ENCODE peak calls at places on chromosomes 16 and 17, in five cellular contexts. One of them, this sample, is unnamed.

GRCh38 chr17:2233441-2233947 is 70.1 kb downstream of the SMG6 start:
- DNase-seq in HL-60: no peak
- DNase-seq in HCT116: no peak
- DNase-seq in A549: no peak
- DNase-seq in SK-N-SH: no peak
- DNase-seq in this sample: no peak

GRCh38 chr16:27436065-27436464 is 34.1 kb downstream of the IL21R start:
- DNase-seq in A549: no peak
- DNase-seq in SK-N-SH: no peak
- DNase-seq in HCT116: no peak
- DNase-seq in HL-60: no peak
- DNase-seq in this sample: no peak

GRCh38 chr17:27919120-27919519 is 26.0 kb upstream of the LYRM9 start:
- DNase-seq in SK-N-SH: no peak
- DNase-seq in HL-60: no peak
- DNase-seq in A549: no peak
- DNase-seq in HCT116: no peak
- DNase-seq in this sample: peak; percentile 17

GRCh38 chr17:80827646-80828643 is 163.7 kb upstream of the CHMP6 start:
- DNase-seq in A549: no peak
- DNase-seq in SK-N-SH: no peak
- DNase-seq in HCT116: no peak
- DNase-seq in HL-60: no peak
- DNase-seq in this sample: peak; percentile 64

GRCh38 chr16:70694088-70694487 is 8.2 kb upstream of the MTSS2 start:
- DNase-seq in A549: peak; percentile 95
- DNase-seq in HCT116: no peak
- DNase-seq in SK-N-SH: no peak
- DNase-seq in HL-60: no peak
- DNase-seq in this sample: peak; percentile 83

GRCh38 chr17:7204335-7204734 is 15.3 kb downstream of the DLG4 start:
- DNase-seq in HL-60: no peak
- DNase-seq in HCT116: no peak
- DNase-seq in A549: no peak
- DNase-seq in SK-N-SH: peak; percentile 74
- DNase-seq in this sample: no peak

GRCh38 chr16:2856686-2857450 is 1.1 kb downstream of the PRSS22 start:
- DNase-seq in HCT116: no peak
- DNase-seq in SK-N-SH: no peak
- DNase-seq in HL-60: no peak
- DNase-seq in A549: no peak
- DNase-seq in this sample: no peak

GRCh38 chr17:51739245-51739886 is 419.1 kb downstream of the CA10 start:
- DNase-seq in HCT116: no peak
- DNase-seq in HL-60: no peak
- DNase-seq in SK-N-SH: no peak
- DNase-seq in A549: no peak
- DNase-seq in this sample: no peak

GRCh38 chr16:9665851-9666271 is 516.4 kb downstream of the GRIN2A start:
- DNase-seq in HL-60: no peak
- DNase-seq in HCT116: peak; percentile 34
- DNase-seq in SK-N-SH: no peak
- DNase-seq in A549: no peak
- DNase-seq in this sample: no peak

GRCh38 chr16:86527366-86527765 is 17.0 kb downstream of the FOXF1 start:
- DNase-seq in A549: no peak
- DNase-seq in HCT116: no peak
- DNase-seq in SK-N-SH: no peak
- DNase-seq in HL-60: no peak
- DNase-seq in this sample: no peak

GRCh38 chr16:20320178-20320577 is 7.1 kb downstream of the GP2 start:
- DNase-seq in HL-60: no peak
- DNase-seq in SK-N-SH: no peak
- DNase-seq in A549: no peak
- DNase-seq in HCT116: no peak
- DNase-seq in this sample: no peak

GRCh38 chr17:18920911-18921441 is 31.0 kb upstream of the SLC5A10 start:
- DNase-seq in HL-60: no peak
- DNase-seq in HCT116: no peak
- DNase-seq in SK-N-SH: no peak
- DNase-seq in A549: no peak
- DNase-seq in this sample: no peak

GRCh38 chr16:75254359-75254837 is 3.0 kb upstream of the BCAR1 start:
- DNase-seq in A549: peak; percentile 91
- DNase-seq in HCT116: no peak
- DNase-seq in SK-N-SH: peak; percentile 48
- DNase-seq in HL-60: no peak
- DNase-seq in this sample: peak; percentile 70

GRCh38 chr17:4895676-4896331 is 3.5 kb upstream of the C17orf107 start:
- DNase-seq in SK-N-SH: no peak
- DNase-seq in A549: no peak
- DNase-seq in HCT116: no peak
- DNase-seq in HL-60: no peak
- DNase-seq in this sample: peak; percentile 82

GRCh38 chr17:1904273-1905052 is 74.7 kb downstream of the RPA1 start:
- DNase-seq in A549: no peak
- DNase-seq in HL-60: no peak
- DNase-seq in HCT116: no peak
- DNase-seq in SK-N-SH: no peak
- DNase-seq in this sample: no peak

GRCh38 chr17:9645858-9646555 is 690 bp downstream of the USP43 start:
- DNase-seq in A549: peak; percentile 56
- DNase-seq in HCT116: peak; percentile 12
- DNase-seq in SK-N-SH: peak; percentile 27
- DNase-seq in HL-60: peak; percentile 1
- DNase-seq in this sample: peak; percentile 79

GRCh38 chr17:47220531-47220999 is 11.4 kb downstream of the MYL4 start:
- DNase-seq in HCT116: no peak
- DNase-seq in A549: no peak
- DNase-seq in SK-N-SH: no peak
- DNase-seq in HL-60: no peak
- DNase-seq in this sample: no peak

GRCh38 chr17:8740486-8740885 is 4.2 kb downstream of the CCDC42 start:
- DNase-seq in A549: no peak
- DNase-seq in HL-60: no peak
- DNase-seq in SK-N-SH: no peak
- DNase-seq in HCT116: no peak
- DNase-seq in this sample: peak; percentile 70

GRCh38 chr17:35245196-35245486 is 2.3 kb downstream of the SLFN5 start:
- DNase-seq in HCT116: peak; percentile 68
- DNase-seq in A549: peak; percentile 63
- DNase-seq in HL-60: no peak
- DNase-seq in SK-N-SH: no peak
- DNase-seq in this sample: no peak

GRCh38 chr16:50320310-50320709 is 48.5 kb downstream of the BRD7 start:
- DNase-seq in HCT116: no peak
- DNase-seq in SK-N-SH: no peak
- DNase-seq in HL-60: no peak
- DNase-seq in A549: no peak
- DNase-seq in this sample: no peak

GRCh38 chr16:49855822-49856740 is at the start of gene ZNF423:
- DNase-seq in HCT116: no peak
- DNase-seq in HL-60: no peak
- DNase-seq in A549: no peak
- DNase-seq in SK-N-SH: peak; percentile 75
- DNase-seq in this sample: peak; percentile 58

GRCh38 chr17:64020068-64020766 is at the start of gene ICAM2:
- DNase-seq in HCT116: no peak
- DNase-seq in HL-60: peak; percentile 63
- DNase-seq in A549: no peak
- DNase-seq in SK-N-SH: no peak
- DNase-seq in this sample: peak; percentile 16

GRCh38 chr16:57644383-57645014 is 16.1 kb downstream of the ADGRG1 start:
- DNase-seq in HCT116: no peak
- DNase-seq in A549: no peak
- DNase-seq in HL-60: no peak
- DNase-seq in SK-N-SH: no peak
- DNase-seq in this sample: no peak

GRCh38 chr16:49557070-49557446 is 183.5 kb downstream of the C16orf78 start:
- DNase-seq in HL-60: no peak
- DNase-seq in SK-N-SH: no peak
- DNase-seq in HCT116: no peak
- DNase-seq in A549: no peak
- DNase-seq in this sample: peak; percentile 68

GRCh38 chr17:17832040-17832363 is 4.8 kb downstream of the SREBF1 start:
- DNase-seq in HCT116: no peak
- DNase-seq in HL-60: no peak
- DNase-seq in A549: no peak
- DNase-seq in SK-N-SH: no peak
- DNase-seq in this sample: no peak
- TF ChIP-seq REST in HCT116: no peak
- TF ChIP-seq REST in HL-60: no peak
- TF ChIP-seq REST in A549: no peak
- TF ChIP-seq REST in SK-N-SH: no peak
- TF ChIP-seq REST in this sample: no peak

GRCh38 chr17:75876190-75876937 is 2.0 kb downstream of the TRIM47 start:
- DNase-seq in HL-60: no peak
- DNase-seq in A549: peak; percentile 74
- DNase-seq in HCT116: peak; percentile 84
- DNase-seq in SK-N-SH: peak; percentile 72
- DNase-seq in this sample: peak; percentile 80

GRCh38 chr17:75878174-75878998 is at the start of gene TRIM47:
- DNase-seq in SK-N-SH: peak; percentile 81
- DNase-seq in HCT116: no peak
- DNase-seq in HL-60: no peak
- DNase-seq in A549: peak; percentile 75
- DNase-seq in this sample: peak; percentile 77

GRCh38 chr17:75875940-75876189 is 2.5 kb downstream of the TRIM47 start:
- DNase-seq in SK-N-SH: peak; percentile 64
- DNase-seq in HCT116: no peak
- DNase-seq in A549: no peak
- DNase-seq in HL-60: no peak
- DNase-seq in this sample: no peak

GRCh38 chr17:75876938-75877751 is 1.2 kb downstream of the TRIM47 start:
- DNase-seq in HL-60: no peak
- DNase-seq in A549: peak; percentile 85
- DNase-seq in SK-N-SH: peak; percentile 62
- DNase-seq in HCT116: peak; percentile 87
- DNase-seq in this sample: peak; percentile 45

GRCh38 chr17:75877752-75878173 is 618 bp downstream of the TRIM47 start:
- DNase-seq in HCT116: no peak
- DNase-seq in A549: no peak
- DNase-seq in HL-60: peak; percentile 66
- DNase-seq in SK-N-SH: peak; percentile 93
- DNase-seq in this sample: peak; percentile 91
- TF ChIP-seq REST in HCT116: no peak
- TF ChIP-seq REST in A549: no peak
- TF ChIP-seq REST in HL-60: no peak
- TF ChIP-seq REST in SK-N-SH: no peak
- TF ChIP-seq REST in this sample: no peak

DNA sequence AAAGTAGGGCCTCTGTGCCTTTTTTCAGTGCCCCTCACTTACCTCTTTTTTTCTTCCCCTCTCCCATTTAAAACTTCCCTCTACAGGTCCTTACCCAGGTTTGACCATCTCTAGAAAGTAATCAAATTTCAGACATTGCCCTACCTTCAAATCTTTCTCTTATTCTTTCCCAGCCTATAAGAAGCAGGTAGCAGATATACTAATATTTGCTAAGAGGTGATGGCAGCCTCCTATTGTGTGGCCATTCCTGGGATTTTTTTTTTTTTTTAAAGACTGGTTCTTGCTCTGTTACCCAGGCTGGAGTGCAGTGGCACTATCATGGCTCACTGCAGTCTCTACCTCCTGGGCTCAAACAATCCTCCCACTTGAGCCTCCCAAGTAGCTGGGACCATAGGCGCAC is 111.1 kb upstream of the HAS3 start:
- DNase-seq in HCT116: no peak
- DNase-seq in SK-N-SH: no peak
- DNase-seq in HL-60: no peak
- DNase-seq in A549: no peak
- DNase-seq in this sample: peak; percentile 36
- TF ChIP-seq REST in HCT116: no peak
- TF ChIP-seq REST in SK-N-SH: no peak
- TF ChIP-seq REST in HL-60: no peak
- TF ChIP-seq REST in A549: no peak
- TF ChIP-seq REST in this sample: no peak

DNA sequence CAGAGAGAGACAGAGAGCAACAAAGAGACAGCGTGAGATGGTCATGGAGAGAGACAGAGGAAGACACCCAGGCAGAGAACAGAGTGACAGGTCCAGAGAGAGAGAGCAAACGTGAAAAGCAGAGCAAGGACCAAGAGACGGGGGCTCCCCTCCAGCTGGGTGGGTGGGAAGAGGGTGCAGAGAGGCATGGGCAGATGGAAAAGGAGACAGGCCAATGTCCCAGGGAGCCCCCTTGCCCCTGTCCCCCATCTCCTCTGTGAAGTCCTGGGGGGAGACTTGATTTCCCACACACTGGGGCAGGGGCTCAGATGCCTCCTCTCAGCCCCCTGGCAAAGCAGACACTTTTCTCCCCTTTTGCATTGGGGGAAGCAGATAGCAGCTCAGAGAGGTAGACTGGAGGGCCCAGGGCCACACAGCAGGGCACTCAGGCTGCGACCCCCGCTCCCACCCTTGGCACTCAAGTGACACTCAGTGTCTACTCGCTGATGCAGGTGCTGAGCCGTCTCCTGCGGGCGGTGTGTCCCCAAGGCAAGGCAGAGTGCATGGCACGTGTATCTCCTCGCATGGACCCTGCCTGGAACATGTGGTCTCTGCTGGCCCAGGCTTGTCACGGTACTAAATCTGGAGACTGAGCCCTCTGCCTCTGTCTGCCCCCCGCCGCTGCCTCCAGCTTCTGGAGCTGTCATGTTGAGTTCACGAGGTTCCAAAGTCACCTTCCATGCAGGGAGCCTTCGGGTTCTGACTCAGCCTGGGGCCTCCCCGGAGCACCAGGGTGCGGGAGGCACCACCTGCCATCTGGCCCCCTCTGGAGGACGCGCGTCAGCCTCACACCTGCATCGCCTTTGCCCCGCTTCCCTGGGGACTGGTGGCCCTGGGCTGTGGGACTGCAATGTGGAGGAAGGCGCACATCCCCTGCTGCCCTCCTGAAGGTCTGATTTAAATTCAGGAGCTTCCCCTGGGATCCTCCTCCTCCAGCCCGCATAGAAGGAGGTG is 215.9 kb upstream of the GSE1 start:
- DNase-seq in SK-N-SH: no peak
- DNase-seq in HL-60: no peak
- DNase-seq in A549: no peak
- DNase-seq in HCT116: no peak
- DNase-seq in this sample: peak; percentile 54
- TF ChIP-seq REST in SK-N-SH: no peak
- TF ChIP-seq REST in HL-60: no peak
- TF ChIP-seq REST in A549: no peak
- TF ChIP-seq REST in HCT116: no peak
- TF ChIP-seq REST in this sample: no peak